ENCODE peak calls at places on chromosomes 5 and 9, in seven cellular contexts. Q is NCI-H345, A is cardiac muscle cell, S is T follicular helper cell, W is T-helper 22 cell, K is Caco-2, H is stomach. U is an unnamed sample.

GRCh38 chr5:66796306-66797292 is 200.4 kb downstream of the MAST4 start:
- DNase-seq in Q (peak), A (peak), S (no peak), W (no peak), K (no peak), H (no peak), U (no peak)

GRCh38 chr9:75088646-75089368 is 493 bp downstream of the OSTF1 start:
- DNase-seq in Q (peak), A (peak), S (no peak), W (no peak), K (peak), H (peak), U (no peak)

GRCh38 chr9:125492719-125493118 is 214.3 kb downstream of the MAPKAP1 start:
- DNase-seq in Q (no peak), A (no peak), S (no peak), W (no peak), K (no peak), H (no peak), U (no peak)

GRCh38 chr5:72835633-72836032 is 19.2 kb downstream of the TNPO1 start:
- DNase-seq in Q (no peak), A (no peak), S (no peak), W (no peak), K (no peak), H (no peak), U (no peak)

GRCh38 chr9:2234371-2234893 is 219.3 kb downstream of the SMARCA2 start:
- DNase-seq in Q (peak), A (peak), S (no peak), W (no peak), K (no peak), H (no peak), U (no peak)

GRCh38 chr5:57853929-57854697 is 371.5 kb upstream of the ACTBL2 start:
- DNase-seq in Q (no peak), A (no peak), S (no peak), W (no peak), K (no peak), H (no peak), U (no peak)

GRCh38 chr5:115579747-115580173 is 22.5 kb downstream of the TICAM2 start:
- DNase-seq in Q (no peak), A (no peak), S (no peak), W (no peak), K (no peak), H (no peak), U (no peak)

GRCh38 chr9:113524460-113524859 is 60.9 kb downstream of the RGS3 start:
- DNase-seq in Q (no peak), A (no peak), S (no peak), W (no peak), K (no peak), H (peak), U (no peak)

GRCh38 chr5:147855774-147856069 is 22.8 kb upstream of the SCGB3A2 start:
- DNase-seq in Q (no peak), A (no peak), S (no peak), W (no peak), K (no peak), H (no peak), U (no peak)

GRCh38 chr9:133344979-133345378 is 3.0 kb downstream of the MED22 start:
- DNase-seq in Q (no peak), A (no peak), S (no peak), W (no peak), K (no peak), H (no peak), U (no peak)

GRCh38 chr9:135258461-135258860 is 171.0 kb downstream of the OLFM1 start:
- DNase-seq in Q (no peak), A (no peak), S (no peak), W (no peak), K (no peak), H (no peak), U (no peak)

GRCh38 chr9:134236001-134236421 is 71.6 kb upstream of the RNU6ATAC start:
- DNase-seq in Q (no peak), A (peak), S (no peak), W (no peak), K (no peak), H (no peak), U (no peak)

GRCh38 chr5:76990899-76991475 is 38.1 kb downstream of the CRHBP start:
- DNase-seq in Q (no peak), A (no peak), S (no peak), W (no peak), K (no peak), H (no peak), U (no peak)

GRCh38 chr9:32991895-32992595 is 9.4 kb downstream of the APTX start:
- DNase-seq in Q (no peak), A (peak), S (no peak), W (no peak), K (no peak), H (peak), U (no peak)

U was measured in effector memory CD4-positive, alpha-beta T cell.